ENCODE peak calls at places on chromosomes 13 and 19, in four cellular contexts. Y is A673, B is ascending aorta, O is astrocyte of the spinal cord. S is an unnamed sample.

GRCh38 chr13:111480503-111480902 is 160.1 kb downstream of the TEX29 start:
- DNase-seq in B (no peak), O (no peak), Y (no peak), S (no peak)

GRCh38 chr13:20390526-20391175 is 135.0 kb downstream of the CRYL1 start:
- DNase-seq in Y (no peak), B (no peak), O (no peak), S (no peak)

GRCh38 chr19:6103217-6103644 is 7.1 kb downstream of the RFX2 start:
- DNase-seq in Y (no peak), B (peak; percentile 98), O (peak; percentile 88), S (no peak)

GRCh38 chr13:75704194-75704941 is 68.2 kb downstream of the LMO7 start:
- DNase-seq in Y (no peak), O (peak; percentile 75), B (no peak), S (peak; percentile 22)

GRCh38 chr13:79674765-79675515 is 194.0 kb downstream of the NDFIP2 start:
- DNase-seq in B (no peak), Y (no peak), O (no peak), S (peak; percentile 16)

GRCh38 chr13:113109151-113110047 is 3.8 kb downstream of the F7 start:
- DNase-seq in O (no peak), Y (no peak), B (no peak), S (no peak)

GRCh38 chr13:112767506-112768471 is 78.0 kb downstream of the ATP11A start:
- DNase-seq in B (peak; percentile 75), Y (no peak), O (no peak), S (no peak)

GRCh38 chr13:38024431-38024830 is 154.9 kb upstream of the TRPC4 start:
- DNase-seq in O (peak; percentile 52), B (no peak), Y (peak; percentile 43), S (no peak)

GRCh38 chr13:62482351-62482750 is 1066.7 kb upstream of the PCDH20 start:
- DNase-seq in O (peak; percentile 7), Y (no peak), B (no peak), S (no peak)

GRCh38 chr13:95660981-95661581 is 15.9 kb upstream of the DNAJC3 start:
- DNase-seq in O (peak; percentile 53), Y (peak; percentile 61), B (no peak), S (peak; percentile 40)

GRCh38 chr13:44573790-44574465 is 2.2 kb downstream of the TSC22D1 start:
- DNase-seq in Y (peak; percentile 34), O (peak; percentile 83), B (no peak), S (no peak)

DNA sequence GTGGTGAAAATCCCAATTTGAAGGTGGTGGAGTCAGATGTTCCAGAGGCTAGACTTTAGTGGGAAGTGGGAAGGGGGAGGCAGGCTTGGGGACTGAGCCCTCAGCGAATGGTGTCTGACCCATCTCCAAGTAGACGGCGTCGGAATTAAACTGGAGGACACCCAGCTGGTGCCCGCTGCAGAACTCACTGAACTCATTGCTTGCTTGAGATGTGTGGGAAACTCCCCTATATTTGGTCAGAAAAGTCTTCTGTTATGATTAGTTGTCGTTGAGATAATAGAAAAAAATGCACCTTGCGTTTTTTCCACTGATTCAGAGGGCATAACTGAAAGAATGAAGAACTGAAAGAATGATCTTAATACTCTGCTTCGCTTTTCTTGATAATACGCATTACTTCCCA is 871 bp upstream of the ZNF583 start:
- DNase-seq in O (no peak), B (no peak), Y (peak; percentile 10), S (no peak)
- H3K4me3 ChIP-seq in O (peak overlapping the region; percentile 92), B (peak overlapping the region; percentile 88), Y (peak overlapping the region; percentile 68), S (peak overlapping the region; percentile 97)

GRCh38 chr19:47430041-47430802 is 10.9 kb upstream of the MEIS3 start:
- DNase-seq in O (peak; percentile 38), Y (no peak), B (no peak), S (no peak)
- H3K4me3 ChIP-seq in O (no peak overlapping the region), Y (no peak overlapping the region), B (peak overlapping the region; percentile 24), S (no peak overlapping the region)

GRCh38 chr19:8525401-8525684 is 11.4 kb upstream of the ZNF414 start:
- DNase-seq in B (no peak), Y (no peak), O (no peak), S (no peak)
- H3K4me3 ChIP-seq in B (peak overlapping the region; percentile 46), Y (peak overlapping the region; percentile 37), O (peak overlapping the region; percentile 43), S (peak overlapping the region; percentile 38)

DNA sequence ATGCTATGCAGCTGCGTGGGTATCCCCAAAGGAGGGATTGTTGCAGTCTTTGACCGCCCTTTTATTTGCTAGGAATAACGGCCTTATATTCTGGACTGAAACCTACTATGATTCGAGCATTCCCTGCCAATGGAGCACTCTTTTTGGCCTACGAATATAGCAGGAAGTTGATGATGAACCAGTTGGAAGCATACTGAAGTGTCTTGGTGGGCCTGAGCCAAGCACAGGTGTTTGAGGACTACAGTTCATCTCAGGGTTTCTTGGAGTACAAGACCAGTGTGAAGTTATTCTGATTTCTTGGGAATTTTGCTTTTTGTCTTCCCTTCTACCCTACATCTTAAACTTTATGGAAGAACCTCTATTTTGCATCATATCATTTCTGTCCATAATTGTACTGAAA is 20.1 kb downstream of the SLC25A15 start:
- DNase-seq in B (no peak), O (no peak), Y (no peak), S (no peak)
- H3K4me3 ChIP-seq in B (no peak overlapping the region), O (no peak overlapping the region), Y (no peak overlapping the region), S (no peak overlapping the region)

GRCh38 chr19:1072371-1073015 is 5.5 kb downstream of the ARHGAP45 start:
- DNase-seq in O (no peak), B (no peak), Y (no peak), S (no peak)

GRCh38 chr19:1070576-1070930 is 3.6 kb downstream of the ARHGAP45 start:
- DNase-seq in Y (peak; percentile 73), O (no peak), B (no peak), S (no peak)

GRCh38 chr19:1069009-1069779 is 2.2 kb downstream of the ARHGAP45 start:
- DNase-seq in Y (no peak), B (peak; percentile 86), O (no peak), S (no peak)

GRCh38 chr19:1073063-1073955 is 6.3 kb downstream of the ARHGAP45 start:
- DNase-seq in Y (no peak), O (no peak), B (no peak), S (no peak)

GRCh38 chr19:1070931-1071791 is 4.2 kb downstream of the ARHGAP45 start:
- DNase-seq in O (no peak), Y (no peak), B (no peak), S (no peak)
- H3K4me3 ChIP-seq in O (no peak overlapping the region), Y (peak overlapping the region; percentile 32), B (peak overlapping the region; percentile 4), S (peak overlapping the region; percentile 24)

DNA sequence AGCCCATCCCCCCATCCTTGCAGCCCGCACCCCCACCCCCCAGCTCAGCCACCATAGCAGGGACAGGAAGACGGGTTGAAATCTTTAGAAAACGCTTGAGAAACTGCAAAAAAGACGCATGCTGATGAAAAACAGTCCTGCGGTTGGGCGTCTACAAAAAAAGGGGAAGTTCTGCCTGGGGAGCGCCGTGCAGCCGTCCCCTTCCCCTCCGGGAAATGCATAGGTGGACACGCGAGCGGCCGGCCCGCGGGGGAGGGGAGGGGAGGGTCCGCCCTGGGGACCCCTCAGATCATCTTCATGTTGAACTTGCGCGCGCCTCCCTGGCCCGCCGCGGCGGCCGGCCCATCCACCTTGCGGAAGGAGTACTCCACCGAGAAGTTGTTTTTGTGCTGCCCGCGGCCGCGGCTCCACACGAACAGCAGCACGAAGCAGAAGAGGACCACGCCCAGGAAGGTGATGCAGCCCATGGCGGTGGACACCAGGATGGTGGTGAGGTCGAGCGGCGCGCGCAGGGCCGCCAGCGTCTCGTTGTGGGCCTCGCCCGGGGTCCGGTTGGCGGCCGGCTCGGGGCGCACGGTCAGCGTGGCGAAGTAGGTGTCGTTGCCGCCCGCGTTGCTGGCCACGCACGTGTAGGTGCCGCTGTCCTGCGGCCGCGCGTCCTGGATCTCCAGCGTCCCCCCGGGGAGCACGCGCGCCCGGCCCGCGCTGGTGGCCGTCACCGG is 7.9 kb upstream of the PEAK3 start:
- DNase-seq in Y (no peak), B (no peak), O (no peak), S (no peak)
- H3K4me3 ChIP-seq in Y (peak overlapping the region; percentile 30), B (peak overlapping the region; percentile 45), O (no peak overlapping the region), S (no peak overlapping the region)

GRCh38 chr19:52369463-52370340 is at the start of gene ZNF880:
- DNase-seq in Y (peak; percentile 87), B (peak; percentile 95), O (peak; percentile 93), S (peak; percentile 95)
- H3K4me3 ChIP-seq in Y (peak within 1 kb of the TSS; percentile 51), B (peak within 1 kb of the TSS; percentile 94), O (peak within 1 kb of the TSS; percentile 97), S (peak within 1 kb of the TSS; percentile 92)

S was measured in SJCRH30.